ENCODE peak calls at places on chromosomes 7 and 10, in nine cellular contexts. A is activated CD4-positive, alpha-beta T cell treated with anti-CD3 and anti-CD28 coated beads for 1 hour; F is NAMALWA; B is NT2/D1; U is HAP-1; P is hypothalamus; D is smooth muscle cell of the brain vasculature; Q is astrocyte of the cerebellum; N is left kidney. Z is an unnamed sample.
A peak's percentile ranks its signal among the peaks of the same experiment; 100 is the strongest.

GRCh38 chr10:6163364-6164270 is 39.1 kb upstream of the PFKFB3 start:
- DNase-seq in A (peak; percentile 88), F (peak; percentile 92), B (peak; percentile 63), U (peak; percentile 80), P (peak; percentile 90), D (peak; percentile 44), Q (peak; percentile 42), N (peak; percentile 96), Z (peak; percentile 84)

GRCh38 chr7:128867842-128868623 is 5.4 kb downstream of the ATP6V1F start:
- DNase-seq in A (no peak), F (no peak), B (no peak), U (no peak), P (no peak), D (no peak), Q (no peak), N (peak; percentile 62), Z (no peak)

GRCh38 chr10:7218974-7219373 is 191.9 kb downstream of the SFMBT2 start:
- DNase-seq in A (no peak), F (peak; percentile 5), B (no peak), U (no peak), P (no peak), D (no peak), Q (no peak), N (peak; percentile 12), Z (no peak)

GRCh38 chr10:84117683-84118394 is 21.5 kb upstream of the GHITM start:
- DNase-seq in A (no peak), F (no peak), B (no peak), U (no peak), P (no peak), D (no peak), Q (no peak), N (peak; percentile 45), Z (no peak)

GRCh38 chr10:75395955-75396860 is 5.4 kb downstream of the ZNF503 start:
- DNase-seq in A (no peak), F (no peak), B (no peak), U (no peak), P (no peak), D (no peak), Q (no peak), N (peak; percentile 90), Z (no peak)

GRCh38 chr10:68301790-68302502 is 29.9 kb upstream of the HNRNPH3 start:
- DNase-seq in A (no peak), F (peak; percentile 88), B (no peak), U (peak; percentile 66), P (no peak), D (peak; percentile 32), Q (peak; percentile 41), N (peak; percentile 78), Z (peak; percentile 24)

GRCh38 chr7:100356416-100357068 is 1.4 kb upstream of the PILRB start:
- DNase-seq in A (no peak), F (no peak), B (no peak), U (no peak), P (no peak), D (no peak), Q (no peak), N (no peak), Z (no peak)

GRCh38 chr10:120582753-120583152 is 125.7 kb downstream of the PLPP4 start:
- DNase-seq in A (no peak), F (no peak), B (no peak), U (no peak), P (no peak), D (no peak), Q (no peak), N (no peak), Z (no peak)

GRCh38 chr10:68578945-68579344 is 18.8 kb downstream of the TET1 start:
- DNase-seq in A (no peak), F (no peak), B (no peak), U (no peak), P (no peak), D (no peak), Q (no peak), N (no peak), Z (no peak)

GRCh38 chr10:77111611-77112550 is 525.7 kb downstream of the KCNMA1 start:
- DNase-seq in A (no peak), F (peak; percentile 34), B (peak; percentile 48), U (peak; percentile 42), P (no peak), D (peak; percentile 47), Q (peak; percentile 86), N (peak; percentile 82), Z (peak; percentile 13)